ENCODE peak calls at places on chromosomes 1 and 21, in ten cellular contexts. X is WTC11; G is colonic mucosa; M is Calu3; R is lower leg skin; I is AG09319; C is lower lobe of right lung; J is PC-3; N is CD8-positive, alpha-beta T cell; K is fibroblast of lung. P is an unnamed sample.
A peak's percentile ranks its signal among the peaks of the same experiment; 100 is the strongest.

GRCh38 chr1:26391450-26391849 is 18.9 kb upstream of the ZNF683 start:
- DNase-seq in M (peak; percentile 39), K (peak; percentile 70), X (peak; percentile 38), I (no peak), N (peak; percentile 46), C (no peak), R (no peak), G (no peak), J (peak; percentile 73), P (peak; percentile 56)

GRCh38 chr1:214362188-214362882 is 81.4 kb downstream of the SMYD2 start:
- DNase-seq in R (no peak), I (no peak), X (no peak), C (no peak), J (no peak), K (peak; percentile 36), G (no peak), M (no peak), N (no peak), P (peak; percentile 57)

GRCh38 chr1:1371741-1372711 is 3.0 kb downstream of the AURKAIP1 start:
- DNase-seq in J (peak; percentile 72), R (peak; percentile 95), X (peak; percentile 92), K (peak; percentile 55), I (no peak), M (peak; percentile 82), G (peak; percentile 76), C (peak; percentile 81), N (peak; percentile 70), P (no peak)

GRCh38 chr1:67162954-67163353 is 3.3 kb upstream of the IL23R start:
- DNase-seq in K (no peak), C (no peak), R (no peak), G (no peak), I (no peak), J (peak; percentile 97), M (no peak), N (no peak), X (no peak), P (peak; percentile 16)

GRCh38 chr1:28112388-28113311 is 24.2 kb upstream of the EYA3 start:
- DNase-seq in G (peak; percentile 27), R (no peak), K (peak; percentile 56), X (peak; percentile 21), N (no peak), I (no peak), M (no peak), J (peak; percentile 93), C (peak; percentile 65), P (peak; percentile 84)

GRCh38 chr1:228315484-228315944 is 91.1 kb downstream of the TRIM11 start:
- DNase-seq in R (peak; percentile 67), G (no peak), J (no peak), M (no peak), I (no peak), K (no peak), X (no peak), N (no peak), C (peak; percentile 25), P (no peak)

GRCh38 chr1:98314591-98314990 is 346.9 kb upstream of the SNX7 start:
- DNase-seq in R (no peak), J (no peak), N (no peak), X (no peak), I (no peak), C (no peak), M (no peak), K (no peak), G (no peak), P (no peak)

GRCh38 chr1:218350909-218351616 is 5.9 kb downstream of the TGFB2 start:
- DNase-seq in R (no peak), G (no peak), C (no peak), J (peak; percentile 55), X (no peak), I (no peak), M (no peak), N (no peak), K (peak; percentile 79), P (peak; percentile 80)

GRCh38 chr1:151534662-151535278 is 5.3 kb upstream of the TUFT1 start:
- DNase-seq in X (peak; percentile 89), R (peak; percentile 96), G (peak; percentile 86), K (peak; percentile 74), M (peak; percentile 87), C (peak; percentile 87), I (no peak), J (peak; percentile 88), N (peak; percentile 67), P (peak; percentile 75)

GRCh38 chr1:64343105-64343960 is 126.6 kb upstream of the CACHD1 start:
- DNase-seq in K (peak; percentile 48), M (peak; percentile 64), I (peak; percentile 79), J (peak; percentile 99), X (no peak), G (no peak), R (peak; percentile 90), N (no peak), C (no peak), P (peak; percentile 16)

GRCh38 chr1:215749423-215749822 is 182.3 kb downstream of the KCTD3 start:
- DNase-seq in N (no peak), K (peak; percentile 59), X (no peak), J (peak; percentile 93), R (no peak), C (no peak), G (no peak), M (no peak), I (peak; percentile 16), P (peak; percentile 33)

GRCh38 chr1:31675761-31676160 is 28.1 kb downstream of the COL16A1 start:
- DNase-seq in R (no peak), X (no peak), G (no peak), M (no peak), I (no peak), J (no peak), K (no peak), C (no peak), N (no peak), P (no peak)

GRCh38 chr21:37101384-37101783 is 28.3 kb downstream of the TTC3 start:
- DNase-seq in I (no peak), J (peak; percentile 12), R (no peak), K (peak; percentile 17), M (no peak), X (no peak), G (no peak), N (no peak), C (no peak), P (no peak)

GRCh38 chr1:51675177-51675780 is 58.4 kb downstream of the OSBPL9 start:
- DNase-seq in I (no peak), N (no peak), J (peak; percentile 15), C (no peak), X (no peak), G (no peak), M (no peak), R (no peak), K (no peak), P (no peak)

GRCh38 chr1:224623310-224623714 is 7.2 kb downstream of the CNIH3 start:
- DNase-seq in N (no peak), I (no peak), C (no peak), K (peak; percentile 54), J (peak; percentile 63), M (no peak), R (no peak), X (no peak), G (no peak), P (peak; percentile 75)

GRCh38 chr1:170545476-170545875 is 13.5 kb downstream of the GORAB start:
- DNase-seq in M (no peak), I (peak; percentile 83), K (peak; percentile 85), C (no peak), X (no peak), J (peak; percentile 78), N (no peak), G (no peak), R (no peak), P (peak; percentile 16)

GRCh38 chr1:31564606-31564989 is 11.7 kb upstream of the TINAGL1 start:
- DNase-seq in K (no peak), N (no peak), R (no peak), M (no peak), G (no peak), X (no peak), I (no peak), J (no peak), C (no peak), P (no peak)

GRCh38 chr1:42742617-42743301 is 2.7 kb upstream of the CLDN19 start:
- DNase-seq in G (no peak), I (no peak), N (no peak), J (no peak), M (no peak), X (no peak), R (no peak), K (no peak), C (no peak), P (no peak)

DNA sequence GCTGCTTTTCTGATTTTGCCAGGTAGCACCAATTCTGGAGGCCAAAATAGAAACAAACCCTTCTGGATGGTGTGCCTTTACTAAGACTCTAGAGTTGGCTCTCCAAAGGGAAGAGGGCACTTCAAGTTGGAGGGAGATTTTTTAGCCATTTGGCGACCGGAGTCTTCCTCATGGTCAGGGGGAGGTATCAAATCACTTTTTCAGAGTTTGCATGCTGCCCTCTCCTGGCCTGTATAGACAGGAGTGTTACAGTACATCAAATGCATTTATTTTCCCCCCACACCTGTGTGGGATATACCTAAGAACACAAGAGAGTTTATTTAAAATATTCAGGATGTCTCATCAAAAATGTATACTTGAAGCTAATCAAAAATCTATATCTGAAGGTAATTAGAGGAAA is 3.2 kb downstream of the GREM2 start:
- DNase-seq in G (peak; percentile 56), K (no peak), R (no peak), C (no peak), J (peak; percentile 64), M (peak; percentile 41), I (no peak), N (no peak), X (peak; percentile 22), P (peak; percentile 18)
- TF ChIP-seq CTCF in G (no peak), K (peak; percentile 19), R (no peak), C (no peak), J (peak; percentile 82), M (peak; percentile 55), I (peak; percentile 58), N (no peak), X (no peak), P (peak; percentile 67)

DNA sequence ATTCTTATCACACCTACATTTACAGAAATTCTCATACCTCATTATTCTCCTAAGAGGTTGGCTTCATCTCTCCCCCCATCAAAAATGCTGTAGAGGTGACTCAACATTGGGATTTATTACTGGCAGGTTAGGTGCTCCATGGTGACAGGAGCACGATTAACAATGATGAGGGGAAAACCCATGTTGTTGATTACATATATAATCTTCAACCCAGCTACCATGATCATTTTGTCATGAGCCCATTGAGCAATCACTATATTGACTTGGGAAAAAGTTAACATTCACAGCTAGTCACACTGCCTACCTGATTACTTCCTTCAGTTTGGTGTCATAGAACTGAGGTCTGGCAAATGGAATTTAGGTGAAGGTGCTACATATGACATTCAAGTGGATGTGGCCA is 712.0 kb upstream of the CHRM3 start:
- DNase-seq in N (no peak), I (no peak), X (no peak), G (no peak), C (no peak), J (no peak), K (no peak), R (no peak), M (no peak), P (no peak)
- TF ChIP-seq CTCF in N (no peak), I (no peak), X (no peak), G (no peak), C (no peak), J (no peak), K (no peak), R (no peak), M (no peak), P (no peak)

GRCh38 chr1:13965770-13966398 is 265.9 kb downstream of the PRDM2 start:
- DNase-seq in J (peak; percentile 71), G (peak; percentile 40), X (peak; percentile 74), M (peak; percentile 32), N (no peak), R (no peak), I (no peak), C (no peak), K (peak; percentile 59), P (peak; percentile 32)
- TF ChIP-seq CTCF in J (peak; percentile 85), G (no peak), X (peak; percentile 28), M (no peak), N (no peak), R (no peak), I (peak; percentile 45), C (no peak), K (peak; percentile 49), P (peak; percentile 21)

GRCh38 chr1:11858968-11859871 is 475 bp upstream of the NPPB start:
- DNase-seq in K (peak; percentile 55), M (peak; percentile 77), R (no peak), C (peak; percentile 76), N (peak; percentile 54), J (peak; percentile 51), I (no peak), G (peak; percentile 37), X (peak; percentile 92), P (peak; percentile 57)
- TF ChIP-seq CTCF in K (peak; percentile 13), M (no peak), R (no peak), C (peak; percentile 34), N (peak; percentile 34), J (peak; percentile 28), I (peak; percentile 16), G (no peak), X (no peak), P (peak; percentile 53)

P was measured in brain microvascular endothelial cell.